ENCODE peak calls at places on chromosomes 13 and 19, in ten cellular contexts. A, K, N, B, J, F, G, L, C and D are unnamed samples. For H3K79me2 and H3K4me1, the result is how much of the 10 kb centered on the place peaks cover.

GRCh38 chr13:24178847-24179845 is 18.6 kb downstream of the SPATA13 start:
- DNase-seq in A (peak), K (no peak), N (no peak), B (no peak), J (no peak), F (no peak), G (no peak), L (peak), C (no peak), D (no peak)

GRCh38 chr19:10682397-10683063 is 18.7 kb upstream of the QTRT1 start:
- DNase-seq in A (no peak), K (no peak), N (no peak), B (no peak), J (no peak), F (no peak), G (no peak), L (no peak), C (no peak), D (no peak)

GRCh38 chr19:377801-378581 is 31.0 kb downstream of the C2CD4C start:
- DNase-seq in A (no peak), K (no peak), N (no peak), B (no peak), J (no peak), F (no peak), G (no peak), L (peak), C (peak), D (no peak)

GRCh38 chr13:99606322-99607089 is 105.2 kb downstream of the TM9SF2 start:
- DNase-seq in A (peak), K (peak), N (peak), B (peak), J (peak), F (peak), G (peak), L (peak), C (peak), D (peak)

GRCh38 chr13:90594694-90595093 is 752.8 kb upstream of the MIR17HG start:
- DNase-seq in A (peak), K (no peak), N (no peak), B (no peak), J (no peak), F (no peak), G (no peak), L (peak), C (no peak), D (no peak)

GRCh38 chr19:13031917-13032623 is 36.8 kb downstream of the NFIX start:
- DNase-seq in A (peak), K (no peak), N (peak), B (no peak), J (no peak), F (no peak), G (peak), L (peak), C (no peak), D (no peak)

GRCh38 chr13:52414963-52415362 is 9.0 kb upstream of the THSD1 start:
- DNase-seq in A (no peak), K (no peak), N (no peak), B (no peak), J (no peak), F (no peak), G (no peak), L (peak), C (peak), D (no peak)

GRCh38 chr13:46164661-46165060 is 17.3 kb downstream of the LCP1 start:
- DNase-seq in A (no peak), K (no peak), N (no peak), B (no peak), J (no peak), F (no peak), G (no peak), L (no peak), C (no peak), D (no peak)

GRCh38 chr19:44741841-44742352 is 6.6 kb upstream of the BCL3 start:
- DNase-seq in A (peak), K (peak), N (peak), B (peak), J (peak), F (no peak), G (peak), L (peak), C (peak), D (no peak)

GRCh38 chr13:77325371-77325941 is 1.4 kb downstream of the MYCBP2 start:
- DNase-seq in A (peak), K (no peak), N (no peak), B (no peak), J (no peak), F (peak), G (no peak), L (peak), C (peak), D (peak)

GRCh38 chr19:1492474-1493006 is 1.6 kb downstream of the REEP6 start:
- DNase-seq in A (peak), K (peak), N (no peak), B (no peak), J (no peak), F (no peak), G (no peak), L (no peak), C (no peak), D (no peak)

GRCh38 chr19:14582894-14583340 is at the start of gene CLEC17A:
- DNase-seq in A (no peak), K (no peak), N (no peak), B (no peak), J (no peak), F (no peak), G (no peak), L (no peak), C (no peak), D (no peak)

GRCh38 chr19:16026131-16026530 is 50.2 kb upstream of the TPM4 start:
- DNase-seq in A (no peak), K (no peak), N (no peak), B (no peak), J (no peak), F (no peak), G (no peak), L (no peak), C (no peak), D (no peak)

GRCh38 chr13:99385940-99386339 is 78.7 kb upstream of the GPR183 start:
- DNase-seq in A (no peak), K (no peak), N (no peak), B (peak), J (no peak), F (no peak), G (no peak), L (no peak), C (no peak), D (no peak)

GRCh38 chr19:52923782-52924593 is 760 bp upstream of the ZNF888 start:
- DNase-seq in A (peak), K (peak), N (no peak), B (peak), J (no peak), F (peak), G (peak), L (peak), C (peak), D (no peak)

GRCh38 chr13:67258482-67258881 is 28.3 kb upstream of the PCDH9 start:
- DNase-seq in A (no peak), K (no peak), N (peak), B (peak), J (no peak), F (peak), G (no peak), L (peak), C (no peak), D (peak)

GRCh38 chr13:41004875-41005693 is 14.0 kb downstream of the ELF1 start:
- DNase-seq in A (peak), K (no peak), N (no peak), B (no peak), J (no peak), F (no peak), G (no peak), L (no peak), C (no peak), D (peak)

GRCh38 chr13:51804295-51805172 is 571 bp upstream of the DHRS12 start:
- DNase-seq in A (no peak), K (peak), N (no peak), B (no peak), J (no peak), F (no peak), G (no peak), L (no peak), C (no peak), D (no peak)

GRCh38 chr13:85690368-85690767 is 108.9 kb downstream of the SLITRK6 start:
- DNase-seq in A (no peak), K (no peak), N (no peak), B (no peak), J (no peak), F (no peak), G (no peak), L (no peak), C (no peak), D (no peak)
- H2AFZ ChIP-seq in A (no peak), K (no peak), N (no peak), B (no peak), J (no peak), F (no peak), G (no peak), L (no peak), C (no peak), D (no peak)

GRCh38 chr19:41397086-41398041 is at the start of the genes BCKDHA and EXOSC5:
- DNase-seq in A (peak), K (peak), N (peak), B (peak), J (peak), F (peak), G (peak), L (peak), C (peak), D (peak)
- H3K79me2 ChIP-seq in A (under half), K (under half), N (under half), B (under half), J (under half), F (under half), G (under half), L (under half), C (under half), D (half or more)

GRCh38 chr19:40799558-40800338 is 757 bp downstream of the EGLN2 start:
- DNase-seq in A (no peak), K (peak), N (peak), B (no peak), J (no peak), F (peak), G (no peak), L (no peak), C (no peak), D (no peak)
- H3K4me1 ChIP-seq in A (under half), K (half or more), N (under half), B (under half), J (under half), F (under half), G (half or more), L (under half), C (under half), D (under half)

DNA sequence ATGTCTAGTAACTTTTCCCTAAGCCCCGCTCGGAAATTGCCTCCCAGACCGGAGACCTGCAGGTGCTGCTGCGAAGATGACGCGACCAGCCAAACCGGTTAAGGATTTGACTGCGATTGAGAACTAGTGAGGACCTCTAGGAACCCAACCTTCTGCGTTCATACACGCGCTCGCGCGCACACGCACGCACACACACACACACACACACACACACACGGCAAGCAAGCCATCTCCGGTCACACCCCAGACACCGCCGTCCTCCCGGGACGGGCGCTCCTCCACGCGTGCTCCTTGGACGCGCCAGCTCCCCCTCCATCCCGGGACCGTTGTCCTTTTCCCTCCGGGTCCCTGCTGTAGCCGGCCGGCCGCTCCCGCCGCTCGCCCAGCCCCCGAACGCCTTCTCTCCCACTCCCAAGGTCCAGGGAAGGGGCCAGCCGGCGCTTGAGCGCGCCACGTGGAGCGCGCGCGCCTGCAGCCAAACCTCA is 1.2 kb downstream of the TBC1D4 start:
- DNase-seq in A (peak), K (peak), N (peak), B (peak), J (peak), F (peak), G (peak), L (peak), C (peak), D (peak)
- H2AFZ ChIP-seq in A (no peak), K (peak), N (peak), B (no peak), J (no peak), F (peak), G (no peak), L (peak), C (peak), D (peak)

DNA sequence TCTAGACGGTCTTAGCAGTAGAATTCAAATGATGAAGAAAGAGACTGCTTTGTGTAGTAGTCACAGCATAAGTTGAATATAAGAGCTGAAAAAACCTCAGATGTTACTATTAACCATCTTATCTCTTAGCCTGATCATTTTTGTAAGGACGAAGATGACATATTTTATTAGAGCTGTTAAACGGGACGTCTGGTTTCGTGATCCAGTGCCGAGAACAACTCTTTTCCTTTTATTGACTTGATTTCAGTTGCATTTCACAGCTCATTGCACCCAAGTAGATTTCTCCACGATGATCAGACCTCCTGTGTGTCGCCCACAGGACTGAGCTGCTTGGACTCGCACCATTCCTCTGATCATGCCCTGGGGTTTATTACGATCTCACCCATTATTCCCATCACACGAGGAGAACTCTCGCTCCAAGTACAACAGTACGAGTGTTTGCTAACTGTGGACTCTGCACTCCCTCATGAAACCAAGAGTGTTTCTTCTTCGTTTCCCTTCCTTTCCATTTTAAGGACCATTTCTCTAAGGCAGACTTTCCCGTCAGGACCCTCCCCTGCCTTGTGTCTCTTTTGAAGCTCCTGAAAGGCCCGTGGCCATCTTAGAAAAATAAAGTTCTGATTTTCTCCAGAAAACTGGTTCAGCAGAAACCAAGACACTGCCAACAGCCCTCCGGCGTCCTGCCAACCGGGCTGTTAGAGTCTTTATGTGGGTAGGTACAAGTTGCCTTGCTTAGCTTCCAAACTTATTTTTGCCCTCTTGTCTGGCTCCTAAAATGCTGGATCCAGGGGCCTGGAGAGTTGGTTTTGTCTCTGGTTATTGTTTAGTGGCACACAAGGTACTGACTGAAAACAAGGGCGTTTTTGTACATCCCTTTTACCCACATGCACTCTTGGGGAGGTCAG is 48.2 kb upstream of the RNF113B start:
- DNase-seq in A (no peak), K (no peak), N (no peak), B (no peak), J (no peak), F (no peak), G (no peak), L (no peak), C (peak), D (no peak)
- H3K79me2 ChIP-seq in A (under half), K (half or more), N (under half), B (under half), J (under half), F (half or more), G (half or more), L (under half), C (under half), D (under half)

DNA sequence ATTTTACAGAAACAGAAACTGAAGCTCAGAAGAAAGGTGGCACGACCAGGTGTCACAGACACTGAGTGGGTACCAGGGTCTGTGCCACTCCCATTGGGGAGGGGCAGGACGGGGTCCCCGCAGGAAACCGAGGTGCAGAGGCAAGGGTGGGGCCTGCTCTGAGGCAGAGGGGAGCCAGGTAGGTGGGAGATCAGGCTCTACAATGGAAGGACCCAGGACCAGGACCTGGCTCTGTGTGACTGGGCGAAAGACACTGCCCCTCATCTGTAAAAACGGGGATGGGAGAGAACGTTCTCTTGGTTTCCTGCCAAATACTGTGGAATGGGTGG is 2.8 kb downstream of the PTGIR start:
- DNase-seq in A (no peak), K (no peak), N (no peak), B (no peak), J (no peak), F (no peak), G (no peak), L (no peak), C (no peak), D (no peak)
- H3K4me1 ChIP-seq in A (under half), K (under half), N (under half), B (under half), J (under half), F (under half), G (under half), L (under half), C (under half), D (under half)

DNA sequence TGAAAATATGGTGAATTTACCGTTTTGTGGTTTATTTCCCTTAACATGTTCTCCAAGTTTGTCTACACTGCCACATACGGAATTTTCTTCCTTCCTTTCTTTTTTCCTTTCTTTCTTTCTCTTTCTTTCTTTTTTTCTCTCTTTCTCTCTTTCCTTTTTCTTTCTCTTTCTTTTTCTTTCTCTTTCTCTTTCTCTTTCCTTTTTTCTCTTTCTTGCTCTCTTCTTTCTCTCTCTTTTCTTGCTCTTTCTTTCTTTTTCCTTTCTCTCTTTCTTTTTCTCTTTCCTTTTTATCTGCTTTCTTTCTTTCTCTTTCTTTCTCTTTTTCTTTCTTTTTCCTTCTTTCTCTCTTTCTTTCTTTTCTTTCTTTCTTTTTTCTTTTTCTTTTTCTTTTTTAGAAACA is 1962.3 kb upstream of the PCDH20 start:
- DNase-seq in A (no peak), K (no peak), N (no peak), B (no peak), J (no peak), F (no peak), G (no peak), L (no peak), C (no peak), D (no peak)
- H2AFZ ChIP-seq in A (no peak), K (no peak), N (no peak), B (no peak), J (no peak), F (no peak), G (no peak), L (no peak), C (no peak), D (no peak)

DNA sequence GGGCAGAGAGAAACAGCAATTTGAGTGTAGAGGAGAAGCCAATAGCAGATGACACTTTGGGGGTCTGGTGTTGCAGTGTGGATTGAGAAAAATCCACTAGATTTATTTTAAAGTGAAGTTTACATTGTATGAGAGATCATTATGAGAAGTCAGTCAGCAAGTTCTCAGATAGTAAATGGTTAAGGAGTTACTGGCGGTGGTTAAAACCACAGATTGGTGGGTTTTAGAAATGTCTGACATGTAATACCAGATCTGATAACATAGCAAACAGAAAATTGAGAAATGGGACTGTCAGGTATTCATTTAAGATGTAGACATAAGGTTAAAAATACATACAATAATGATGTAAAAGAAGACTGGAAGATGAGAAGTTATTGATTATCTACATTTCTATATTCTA is 7.2 kb downstream of the ABHD13 start:
- DNase-seq in A (no peak), K (no peak), N (no peak), B (no peak), J (no peak), F (no peak), G (no peak), L (no peak), C (no peak), D (no peak)
- H3K79me2 ChIP-seq in A (half or more), K (half or more), N (half or more), B (under half), J (half or more), F (half or more), G (under half), L (half or more), C (under half), D (half or more)